ENCODE peak calls at places on chromosomes 13 and 19, in ten cellular contexts. L is NCI-H1105; T is fibroblast of lung; U is brain pericyte; Y is GOT3; A is COR-L47; W is CD8-positive, alpha-beta memory T cell; N is endothelial cell; P is activated CD4-positive, CD25-positive, alpha-beta regulatory T cell; X is cardiac muscle cell. Z is an unnamed sample.

GRCh38 chr13:39012608-39013007 is 22.0 kb upstream of the STOML3 start:
- DNase-seq in L (no peak), T (no peak), U (no peak), Y (no peak), A (no peak), W (no peak), N (peak), P (no peak), X (no peak), Z (peak)

GRCh38 chr13:23500858-23501257 is 67.4 kb upstream of the SACS start:
- DNase-seq in L (no peak), T (peak), U (no peak), Y (no peak), A (no peak), W (no peak), N (no peak), P (no peak), X (no peak), Z (no peak)

GRCh38 chr19:29568036-29568788 is 37.9 kb upstream of the POP4 start:
- DNase-seq in L (no peak), T (no peak), U (no peak), Y (no peak), A (no peak), W (no peak), N (no peak), P (no peak), X (no peak), Z (no peak)

GRCh38 chr13:44040754-44041100 is 161.0 kb downstream of the LACC1 start:
- DNase-seq in L (no peak), T (peak), U (no peak), Y (no peak), A (no peak), W (no peak), N (no peak), P (no peak), X (no peak), Z (no peak)

GRCh38 chr13:93216122-93216521 is 10.5 kb upstream of the GPC6 start:
- DNase-seq in L (no peak), T (no peak), U (no peak), Y (no peak), A (no peak), W (no peak), N (no peak), P (no peak), X (no peak), Z (no peak)

GRCh38 chr19:38900816-38901215 is 1.0 kb downstream of the NFKBIB start:
- DNase-seq in L (no peak), T (no peak), U (no peak), Y (no peak), A (no peak), W (no peak), N (no peak), P (no peak), X (no peak), Z (no peak)

GRCh38 chr13:43227721-43228120 is 204.3 kb downstream of the DNAJC15 start:
- DNase-seq in L (no peak), T (no peak), U (no peak), Y (no peak), A (peak), W (no peak), N (no peak), P (no peak), X (no peak), Z (no peak)

GRCh38 chr13:49098198-49098597 is 121.9 kb upstream of the MLNR start:
- DNase-seq in L (no peak), T (peak), U (peak), Y (no peak), A (no peak), W (no peak), N (no peak), P (no peak), X (no peak), Z (no peak)

GRCh38 chr13:99559560-99559959 is 58.3 kb downstream of the TM9SF2 start:
- DNase-seq in L (no peak), T (no peak), U (no peak), Y (no peak), A (no peak), W (no peak), N (no peak), P (no peak), X (no peak), Z (no peak)